ENCODE peak calls at places on chromosomes 11 and 22, in five cellular contexts. P, L, F, X and B are unnamed samples.

GRCh38 chr22:37501610-37502341 is 15.6 kb upstream of the MFNG start:
- DNase-seq in P (peak), L (no peak), F (peak), X (no peak), B (no peak)

GRCh38 chr11:35013514-35014191 is 97.2 kb downstream of the PDHX start:
- DNase-seq in P (no peak), L (no peak), F (no peak), X (no peak), B (no peak)

GRCh38 chr11:8671242-8671641 is 11.2 kb downstream of the TRIM66 start:
- DNase-seq in P (peak), L (peak), F (no peak), X (no peak), B (no peak)

GRCh38 chr11:69385466-69385820 is 91.5 kb downstream of the MYEOV start:
- DNase-seq in P (no peak), L (no peak), F (no peak), X (no peak), B (no peak)

GRCh38 chr11:64923151-64923661 is 1.3 kb upstream of the PPP2R5B start:
- DNase-seq in P (no peak), L (no peak), F (no peak), X (no peak), B (no peak)

GRCh38 chr11:69209936-69210659 is 54.4 kb downstream of the SMIM38 start:
- DNase-seq in P (no peak), L (peak), F (peak), X (peak), B (peak)

GRCh38 chr11:17767914-17768313 is 33.3 kb downstream of the KCNC1 start:
- DNase-seq in P (no peak), L (no peak), F (no peak), X (no peak), B (no peak)

GRCh38 chr22:36741204-36741793 is 34.6 kb downstream of the IFT27 start:
- DNase-seq in P (peak), L (no peak), F (no peak), X (no peak), B (peak)

GRCh38 chr11:62439785-62440602 is 21.2 kb downstream of the SCGB1A1 start:
- DNase-seq in P (no peak), L (no peak), F (no peak), X (no peak), B (no peak)

GRCh38 chr11:32173435-32173834 is 82.6 kb downstream of the RCN1 start:
- DNase-seq in P (peak), L (peak), F (peak), X (no peak), B (peak)

GRCh38 chr11:75352417-75353206 is 1.2 kb upstream of the ARRB1 start:
- DNase-seq in P (no peak), L (no peak), F (no peak), X (no peak), B (no peak)

GRCh38 chr11:47121731-47122130 is 54.9 kb downstream of the ARFGAP2 start:
- DNase-seq in P (no peak), L (no peak), F (no peak), X (no peak), B (no peak)

GRCh38 chr11:77154381-77155081 is 26.5 kb downstream of the MYO7A start:
- DNase-seq in P (no peak), L (no peak), F (no peak), X (no peak), B (no peak)

GRCh38 chr11:112343368-112344039 is 82.8 kb upstream of the PLET1 start:
- DNase-seq in P (no peak), L (no peak), F (no peak), X (no peak), B (no peak)

GRCh38 chr11:73140213-73141030 is 1.7 kb downstream of the FCHSD2 start:
- DNase-seq in P (peak), L (peak), F (no peak), X (no peak), B (no peak)

GRCh38 chr11:31671681-31672080 is 139.4 kb downstream of the PAX6 start:
- DNase-seq in P (no peak), L (no peak), F (no peak), X (no peak), B (no peak)

GRCh38 chr11:11621881-11622706 is at the start of gene GALNT18:
- DNase-seq in P (peak), L (peak), F (peak), X (peak), B (peak)

GRCh38 chr22:36775589-36775965 is 342 bp downstream of the IFT27 start:
- DNase-seq in P (no peak), L (no peak), F (no peak), X (no peak), B (no peak)

GRCh38 chr11:125343732-125344131 is 152.3 kb downstream of the FEZ1 start:
- DNase-seq in P (no peak), L (no peak), F (no peak), X (no peak), B (no peak)
- TF ChIP-seq ESRRA in P (no peak), L (no peak), F (no peak), X (no peak), B (no peak)

GRCh38 chr22:44831885-44832284 is 79.5 kb downstream of the ARHGAP8 start:
- DNase-seq in P (no peak), L (no peak), F (no peak), X (no peak), B (no peak)
- TF ChIP-seq ESRRA in P (no peak), L (no peak), F (no peak), X (no peak), B (no peak)

GRCh38 chr11:120112174-120112796 is 25.6 kb downstream of the TRIM29 start:
- DNase-seq in P (no peak), L (peak), F (no peak), X (no peak), B (no peak)
- TF ChIP-seq ESRRA in P (no peak), L (no peak), F (no peak), X (no peak), B (no peak)

GRCh38 chr22:31177420-31178162 is 17.6 kb downstream of the RNF185 start:
- DNase-seq in P (peak), L (no peak), F (no peak), X (no peak), B (no peak)
- TF ChIP-seq ESRRA in P (no peak), L (no peak), F (no peak), X (no peak), B (no peak)

GRCh38 chr11:100686476-100686875 is 612 bp upstream of the ARHGAP42 start:
- DNase-seq in P (no peak), L (no peak), F (no peak), X (no peak), B (no peak)

GRCh38 chr11:100682247-100682969 is 4.7 kb upstream of the ARHGAP42 start:
- DNase-seq in P (peak), L (no peak), F (no peak), X (no peak), B (no peak)

GRCh38 chr11:100687032-100687629 is at the start of gene ARHGAP42:
- DNase-seq in P (peak), L (peak), F (peak), X (no peak), B (peak)

GRCh38 chr11:100683107-100683506 is 4.0 kb upstream of the ARHGAP42 start:
- DNase-seq in P (no peak), L (no peak), F (peak), X (no peak), B (no peak)

GRCh38 chr11:100684101-100685065 is 2.7 kb upstream of the ARHGAP42 start:
- DNase-seq in P (peak), L (no peak), F (peak), X (no peak), B (no peak)
- TF ChIP-seq ESRRA in P (no peak), L (no peak), F (no peak), X (no peak), B (no peak)

DNA sequence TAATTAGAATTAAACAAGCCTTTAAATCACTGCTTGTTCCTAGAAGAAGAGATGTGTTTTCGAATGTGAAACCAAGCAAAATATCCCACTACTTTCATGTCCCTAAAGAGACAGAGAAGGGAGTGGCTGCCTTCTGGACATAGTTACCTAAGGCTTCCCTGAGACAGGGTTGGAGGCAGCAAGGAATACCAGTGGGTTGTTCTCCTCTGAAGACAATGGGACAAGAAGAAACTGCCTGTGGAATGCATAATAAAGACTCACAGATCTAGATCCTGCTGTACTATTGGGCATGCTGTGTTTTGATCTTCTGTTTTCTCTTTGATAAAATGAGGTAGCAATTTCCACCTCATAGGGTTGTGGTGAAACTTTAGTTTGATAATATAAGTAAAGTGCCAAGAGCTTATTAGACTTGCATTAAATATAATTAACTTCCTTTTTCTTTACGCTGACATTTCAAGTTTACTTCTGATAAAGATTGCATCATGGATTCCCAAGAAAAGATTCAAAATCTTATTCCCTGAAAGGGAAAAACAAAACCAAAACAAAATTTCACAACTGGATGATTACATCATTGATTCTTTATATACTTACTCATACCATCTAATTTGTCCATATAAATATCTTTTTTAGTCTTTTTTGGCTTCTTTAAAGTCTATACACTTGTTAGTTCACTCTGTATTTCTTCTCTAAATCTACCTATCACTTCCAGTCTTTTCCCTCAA is 621.2 kb downstream of the ETS1 start:
- DNase-seq in P (no peak), L (no peak), F (no peak), X (no peak), B (no peak)
- TF ChIP-seq ESRRA in P (no peak), L (no peak), F (no peak), X (no peak), B (no peak)

GRCh38 chr11:126461096-126461440 is 105.6 kb downstream of the ST3GAL4 start:
- DNase-seq in P (no peak), L (no peak), F (no peak), X (no peak), B (no peak)

GRCh38 chr11:126462422-126462821 is 106.9 kb downstream of the ST3GAL4 start:
- DNase-seq in P (no peak), L (no peak), F (no peak), X (no peak), B (no peak)

GRCh38 chr11:126459691-126460404 is 104.4 kb downstream of the ST3GAL4 start:
- DNase-seq in P (no peak), L (no peak), F (no peak), X (no peak), B (no peak)

GRCh38 chr11:126460417-126461095 is 105.1 kb downstream of the ST3GAL4 start:
- DNase-seq in P (no peak), L (no peak), F (no peak), X (no peak), B (no peak)

GRCh38 chr11:126461996-126462395 is 106.5 kb downstream of the ST3GAL4 start:
- DNase-seq in P (no peak), L (no peak), F (no peak), X (no peak), B (no peak)
- TF ChIP-seq ESRRA in P (no peak), L (no peak), F (no peak), X (no peak), B (no peak)

GRCh38 chr11:28106351-28107043 is 1.5 kb downstream of the KIF18A start:
- DNase-seq in P (no peak), L (no peak), F (no peak), X (no peak), B (no peak)

GRCh38 chr11:28104425-28104824 is 3.5 kb downstream of the KIF18A start:
- DNase-seq in P (no peak), L (no peak), F (no peak), X (no peak), B (no peak)

GRCh38 chr11:28107331-28107725 is 628 bp downstream of the KIF18A start:
- DNase-seq in P (no peak), L (no peak), F (peak), X (peak), B (peak)

GRCh38 chr11:28104984-28105383 is 3.0 kb downstream of the KIF18A start:
- DNase-seq in P (no peak), L (no peak), F (no peak), X (no peak), B (no peak)

DNA sequence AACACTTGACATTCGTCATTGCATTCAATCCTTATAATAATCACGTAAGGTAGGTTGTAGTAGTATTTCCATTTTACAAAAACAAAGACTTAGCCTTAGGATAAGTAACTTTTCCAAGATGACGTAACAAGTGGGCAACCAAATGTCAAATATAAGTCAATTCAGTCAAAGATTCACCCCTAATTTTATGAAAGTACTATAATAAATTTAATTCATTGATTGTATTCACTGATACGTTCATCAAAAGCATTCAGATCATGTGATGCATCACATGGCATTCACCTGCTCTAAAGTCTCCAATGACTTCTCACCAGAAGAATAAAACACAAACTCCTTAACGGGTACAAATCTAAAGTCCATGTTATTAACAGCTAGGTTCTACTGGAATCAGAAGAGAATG is 2.1 kb downstream of the KIF18A start:
- DNase-seq in P (peak), L (no peak), F (no peak), X (no peak), B (no peak)
- TF ChIP-seq ESRRA in P (no peak), L (no peak), F (no peak), X (no peak), B (no peak)